ENCODE peak calls at places on chromosomes 2 and 18, in ten cellular contexts. S is stimulated activated CD4-positive, alpha-beta T cell treated with anti-CD3 and anti-CD28 coated beads, Interleukin-15, amount 100 ng/mL, for 1 hour; Z is NCI-H1092; F is naive B cell; W is NCI-H2029; H is chondrocyte; Q is fibroblast of mammary gland; J is activated naive CD8-positive, alpha-beta T cell treated with anti-CD3 and anti-CD28 coated beads, Interleukin-2, amount 50 U/mL, for 24 hours; M is activated T-cell treated with anti-CD3 and anti-CD28 coated beads for 1 hour; B is hippocampal formation. X is an unnamed sample.

GRCh38 chr2:121330921-121331320 is 45.9 kb upstream of the TFCP2L1 start:
- DNase-seq in W (no peak), S (no peak), Q (no peak), Z (no peak), B (no peak), J (no peak), F (no peak), M (no peak), H (no peak), X (peak)

GRCh38 chr2:7620255-7620654 is 703.0 kb downstream of the RNF144A start:
- DNase-seq in Z (no peak), B (no peak), F (no peak), M (no peak), S (no peak), H (no peak), Q (peak), W (no peak), J (no peak), X (no peak)

GRCh38 chr2:176378323-176378722 is 109.1 kb downstream of the MTX2 start:
- DNase-seq in W (no peak), F (no peak), H (no peak), M (no peak), Z (no peak), J (no peak), B (no peak), S (no peak), Q (no peak), X (no peak)

GRCh38 chr2:241228081-241228859 is 39.8 kb downstream of the ANO7 start:
- DNase-seq in W (no peak), F (no peak), H (peak), Z (no peak), Q (peak), J (no peak), S (no peak), M (no peak), B (no peak), X (no peak)

GRCh38 chr2:74387346-74387745 is 7.2 kb upstream of the DCTN1 start:
- DNase-seq in H (no peak), Q (peak), F (no peak), W (no peak), S (no peak), M (no peak), J (no peak), Z (no peak), B (peak), X (no peak)

GRCh38 chr2:28544069-28544346 is 48.1 kb downstream of the PLB1 start:
- DNase-seq in S (no peak), Z (no peak), W (no peak), H (no peak), B (no peak), J (no peak), F (no peak), M (no peak), Q (no peak), X (no peak)

GRCh38 chr2:211157856-211158463 is 601.6 kb downstream of the CPS1 start:
- DNase-seq in B (peak), Q (peak), S (peak), F (peak), J (peak), H (no peak), M (peak), W (peak), Z (peak), X (peak)

GRCh38 chr18:35672897-35673296 is 91.4 kb downstream of the GALNT1 start:
- DNase-seq in H (no peak), Q (peak), Z (no peak), B (no peak), M (no peak), J (no peak), F (no peak), S (no peak), W (no peak), X (no peak)

GRCh38 chr18:9535430-9535972 is 60.2 kb downstream of the RALBP1 start:
- DNase-seq in W (no peak), Z (no peak), J (no peak), F (no peak), Q (peak), M (no peak), H (peak), S (no peak), B (peak), X (no peak)

GRCh38 chr18:79737426-79737825 is 57.8 kb downstream of the CTDP1 start:
- DNase-seq in S (no peak), Q (no peak), H (peak), F (no peak), W (no peak), J (no peak), M (no peak), Z (no peak), B (no peak), X (no peak)

GRCh38 chr2:171822520-171823297 is 71.3 kb downstream of the SLC25A12 start:
- DNase-seq in Q (no peak), H (no peak), F (no peak), J (no peak), S (no peak), Z (no peak), M (no peak), W (no peak), B (no peak), X (no peak)

GRCh38 chr2:61720911-61721310 is 132.9 kb downstream of the FAM161A start:
- DNase-seq in Q (no peak), Z (no peak), S (no peak), H (no peak), F (no peak), J (no peak), M (no peak), W (no peak), B (no peak), X (no peak)

GRCh38 chr18:69817335-69817935 is 130.2 kb downstream of the CD226 start:
- DNase-seq in B (no peak), F (no peak), S (no peak), W (no peak), M (no peak), H (no peak), Z (no peak), J (no peak), Q (peak), X (no peak)

GRCh38 chr2:164794432-164795231 is 47.0 kb downstream of the COBLL1 start:
- DNase-seq in J (no peak), W (no peak), M (no peak), S (no peak), B (no peak), Z (no peak), H (no peak), Q (no peak), F (no peak), X (no peak)

GRCh38 chr2:185255566-185255965 is 483.0 kb upstream of the FSIP2 start:
- DNase-seq in Q (peak), H (no peak), W (no peak), S (no peak), B (no peak), Z (no peak), J (no peak), M (no peak), F (no peak), X (no peak)

GRCh38 chr2:165610591-165611029 is 141.1 kb downstream of the CSRNP3 start:
- DNase-seq in J (no peak), W (no peak), M (no peak), S (no peak), Q (no peak), B (no peak), Z (no peak), F (no peak), H (no peak), X (peak)

GRCh38 chr18:44036500-44036899 is 644.2 kb upstream of the SETBP1 start:
- DNase-seq in J (no peak), Z (no peak), W (no peak), S (no peak), Q (no peak), M (no peak), B (no peak), F (no peak), H (no peak), X (no peak)

GRCh38 chr2:199206536-199206935 is 251.2 kb downstream of the SATB2 start:
- DNase-seq in Q (no peak), B (no peak), H (no peak), S (no peak), M (no peak), W (no peak), J (no peak), Z (no peak), F (no peak), X (no peak)

GRCh38 chr2:70808983-70809958 is 11.1 kb downstream of the CLEC4F start:
- DNase-seq in B (no peak), W (no peak), H (no peak), J (no peak), S (no peak), Z (no peak), F (no peak), Q (no peak), M (no peak), X (no peak)

GRCh38 chr18:47953471-47953931 is 23.0 kb upstream of the SMAD2 start:
- DNase-seq in Q (peak), S (no peak), H (no peak), F (peak), Z (peak), W (peak), J (peak), M (no peak), B (peak), X (no peak)

GRCh38 chr2:16014041-16014787 is 73.9 kb downstream of the MYCN start:
- DNase-seq in F (no peak), W (no peak), S (no peak), M (no peak), J (no peak), Q (no peak), Z (peak), H (no peak), B (peak), X (no peak)

GRCh38 chr18:3027301-3027700 is 14.4 kb upstream of the LPIN2 start:
- DNase-seq in J (no peak), S (no peak), H (no peak), Z (no peak), M (no peak), Q (no peak), F (no peak), B (no peak), W (no peak), X (no peak)

GRCh38 chr2:135703300-135703699 is 38.4 kb upstream of the UBXN4 start:
- DNase-seq in J (no peak), Q (no peak), Z (no peak), W (no peak), H (no peak), F (no peak), S (no peak), M (no peak), B (peak), X (no peak)

GRCh38 chr2:197286805-197287595 is 23.6 kb downstream of the ANKRD44 start:
- DNase-seq in S (no peak), Z (no peak), J (no peak), Q (peak), B (peak), M (no peak), F (no peak), H (no peak), W (peak), X (no peak)

GRCh38 chr2:24635181-24635580 is 144.1 kb downstream of the NCOA1 start:
- DNase-seq in M (no peak), W (no peak), B (no peak), H (no peak), J (no peak), Z (no peak), F (no peak), S (no peak), Q (peak), X (no peak)

GRCh38 chr2:70553334-70553583 is 367 bp downstream of the TGFA start:
- DNase-seq in Q (no peak), M (no peak), Z (no peak), J (no peak), H (no peak), B (no peak), F (no peak), S (no peak), W (peak), X (peak)

GRCh38 chr2:236107536-236107935 is 60.6 kb downstream of the GBX2 start:
- DNase-seq in W (no peak), B (no peak), Z (no peak), Q (no peak), F (no peak), M (no peak), H (no peak), J (no peak), S (no peak), X (no peak)

GRCh38 chr2:219099319-219099718 is 38.6 kb upstream of the IHH start:
- DNase-seq in Z (no peak), W (no peak), B (no peak), H (no peak), M (no peak), S (no peak), Q (peak), F (no peak), J (no peak), X (no peak)

GRCh38 chr2:178513876-178514275 is 33.6 kb downstream of the PLEKHA3 start:
- DNase-seq in J (no peak), W (no peak), F (no peak), Q (peak), S (no peak), B (no peak), M (no peak), H (no peak), Z (no peak), X (no peak)

GRCh38 chr2:218029366-218030360 is 26.9 kb upstream of the TNS1 start:
- DNase-seq in F (no peak), B (no peak), J (no peak), S (no peak), H (peak), Z (no peak), W (no peak), M (no peak), Q (no peak), X (peak)

GRCh38 chr2:160700415-160700814 is 206.8 kb upstream of the RBMS1 start:
- DNase-seq in M (no peak), Z (no peak), H (no peak), Q (no peak), B (no peak), W (no peak), J (no peak), S (no peak), F (no peak), X (no peak)

X was measured in endodermal cell.